ENCODE peak calls at places on chromosomes 11 and 22, in ten cellular contexts. S is A549, K is uterus, F is right lobe of liver, Z is esophagus squamous epithelium, Q is adrenal gland, N is heart left ventricle, G is H1, B is IMR-90, A is ovary. V is an unnamed sample. For H3K4me1, the result is how much of the 10 kb centered on the place peaks cover.

GRCh38 chr11:24574461-24574860 is 77.6 kb downstream of the LUZP2 start:
- DNase-seq in B (peak), N (no peak), A (no peak), F (no peak), K (no peak), Z (no peak), S (no peak), Q (no peak), G (no peak), V (no peak)

GRCh38 chr11:29025001-29025400 is 916.8 kb downstream of the METTL15 start:
- DNase-seq in B (peak), Q (no peak), G (no peak), F (no peak), S (no peak), K (no peak), A (no peak), Z (no peak), N (no peak), V (no peak)

GRCh38 chr11:124740277-124740882 is 638 bp downstream of the NRGN start:
- DNase-seq in A (no peak), G (no peak), Z (no peak), K (no peak), S (peak), Q (no peak), B (no peak), N (peak), F (no peak), V (no peak)

GRCh38 chr11:101061606-101062005 is 68.0 kb downstream of the PGR start:
- DNase-seq in K (no peak), Z (no peak), Q (no peak), F (no peak), A (no peak), G (no peak), B (peak), N (no peak), S (no peak), V (no peak)

GRCh38 chr11:124832571-124832970 is 32.4 kb upstream of the MSANTD2 start:
- DNase-seq in S (no peak), G (no peak), A (no peak), N (no peak), Z (no peak), B (no peak), K (no peak), Q (no peak), F (no peak), V (no peak)

GRCh38 chr11:133414503-133414902 is 117.8 kb downstream of the OPCML start:
- DNase-seq in Z (no peak), A (no peak), F (no peak), G (no peak), Q (no peak), B (no peak), N (no peak), K (no peak), S (no peak), V (no peak)

GRCh38 chr11:6481924-6482275 is 599 bp downstream of the TIMM10B start:
- DNase-seq in G (no peak), Q (no peak), S (no peak), B (no peak), N (no peak), A (no peak), F (no peak), K (no peak), Z (no peak), V (no peak)

GRCh38 chr11:59247535-59248227 is 35.0 kb upstream of the MPEG1 start:
- DNase-seq in Q (peak), G (no peak), F (no peak), S (peak), N (peak), Z (no peak), K (no peak), B (peak), A (no peak), V (no peak)

GRCh38 chr11:19867064-19867463 is 154.4 kb downstream of the NAV2 start:
- DNase-seq in F (no peak), G (no peak), S (no peak), B (no peak), Q (no peak), A (no peak), K (no peak), N (no peak), Z (no peak), V (no peak)

GRCh38 chr11:133726576-133726975 is 118.7 kb downstream of the SPATA19 start:
- DNase-seq in A (no peak), N (no peak), G (no peak), B (no peak), Q (no peak), F (no peak), K (no peak), Z (no peak), S (no peak), V (no peak)

GRCh38 chr11:112364962-112365481 is 104.4 kb upstream of the PLET1 start:
- DNase-seq in K (peak), B (peak), N (no peak), G (no peak), F (no peak), Z (no peak), Q (no peak), S (peak), A (peak), V (no peak)

GRCh38 chr11:108654994-108655631 is 9.8 kb upstream of the DDX10 start:
- DNase-seq in K (peak), Z (no peak), Q (peak), S (peak), A (no peak), B (peak), F (peak), N (no peak), G (no peak), V (peak)

GRCh38 chr11:19071255-19071654 is 10.7 kb upstream of the MRGPRX2 start:
- DNase-seq in Z (no peak), G (peak), A (peak), N (peak), F (peak), B (peak), Q (peak), K (peak), S (peak), V (peak)

GRCh38 chr11:67563354-67564114 is 20.1 kb upstream of the GSTP1 start:
- DNase-seq in N (peak), S (peak), K (peak), F (peak), G (no peak), B (peak), A (peak), Z (no peak), Q (peak), V (peak)

GRCh38 chr22:42074153-42074750 is at the start of gene PHETA2:
- DNase-seq in G (no peak), Z (no peak), B (peak), N (peak), K (peak), Q (no peak), S (no peak), A (peak), F (peak), V (peak)

GRCh38 chr11:34855021-34855753 is 61.0 kb downstream of the APIP start:
- DNase-seq in Q (no peak), S (peak), F (no peak), K (no peak), N (no peak), G (no peak), A (no peak), Z (no peak), B (no peak), V (peak)

GRCh38 chr11:121459413-121460041 is 6.8 kb upstream of the SORL1-AS1 start:
- DNase-seq in G (no peak), N (no peak), A (no peak), F (peak), Z (no peak), K (no peak), Q (no peak), B (no peak), S (no peak), V (no peak)

GRCh38 chr11:67119577-67120391 is 721 bp downstream of the KDM2A start:
- DNase-seq in G (no peak), Q (peak), Z (no peak), N (peak), A (peak), F (peak), S (peak), B (no peak), K (peak), V (no peak)

GRCh38 chr11:126790550-126790981 is 210.0 kb downstream of the KIRREL3 start:
- DNase-seq in F (no peak), B (peak), A (no peak), S (peak), Z (no peak), K (no peak), N (no peak), Q (no peak), G (peak), V (no peak)

GRCh38 chr11:120097721-120098385 is 40.1 kb downstream of the TRIM29 start:
- DNase-seq in G (no peak), B (no peak), Z (no peak), S (no peak), N (no peak), K (no peak), A (no peak), F (no peak), Q (no peak), V (no peak)

GRCh38 chr11:70637949-70638598 is 239.7 kb downstream of the CTTN start:
- DNase-seq in F (no peak), Q (no peak), Z (no peak), N (no peak), S (no peak), A (no peak), G (no peak), K (no peak), B (no peak), V (no peak)

GRCh38 chr22:49983148-49984042 is 22.8 kb downstream of the PIM3 start:
- DNase-seq in Q (no peak), Z (no peak), B (no peak), N (peak), A (peak), G (no peak), K (peak), F (no peak), S (no peak), V (no peak)

GRCh38 chr22:37183432-37184379 is 4.3 kb downstream of the C1QTNF6 start:
- DNase-seq in B (no peak), A (no peak), S (no peak), Q (no peak), F (no peak), N (no peak), G (no peak), Z (no peak), K (no peak), V (no peak)

GRCh38 chr11:111327908-111328624 is 29.7 kb downstream of the POU2AF3 start:
- DNase-seq in S (no peak), G (no peak), F (peak), K (no peak), B (no peak), Q (peak), N (peak), Z (no peak), A (no peak), V (peak)

GRCh38 chr11:85096939-85097338 is 530.2 kb downstream of the DLG2 start:
- DNase-seq in N (no peak), K (no peak), S (no peak), F (no peak), G (no peak), B (no peak), Q (no peak), A (no peak), Z (no peak), V (no peak)

GRCh38 chr11:105524286-105524685 is 85.6 kb upstream of the GRIA4 start:
- DNase-seq in G (no peak), B (no peak), K (no peak), F (no peak), S (no peak), Z (no peak), Q (no peak), A (no peak), N (no peak), V (no peak)

GRCh38 chr11:64932324-64932723 is 3.4 kb downstream of the GPHA2 start:
- DNase-seq in K (no peak), Z (no peak), A (no peak), B (no peak), Q (no peak), N (no peak), G (no peak), S (no peak), F (no peak), V (no peak)

GRCh38 chr22:44520695-44521094 is 22.7 kb upstream of the RTL6 start:
- DNase-seq in G (no peak), Q (no peak), F (no peak), A (no peak), N (no peak), K (no peak), B (peak), S (no peak), Z (no peak), V (no peak)

DNA sequence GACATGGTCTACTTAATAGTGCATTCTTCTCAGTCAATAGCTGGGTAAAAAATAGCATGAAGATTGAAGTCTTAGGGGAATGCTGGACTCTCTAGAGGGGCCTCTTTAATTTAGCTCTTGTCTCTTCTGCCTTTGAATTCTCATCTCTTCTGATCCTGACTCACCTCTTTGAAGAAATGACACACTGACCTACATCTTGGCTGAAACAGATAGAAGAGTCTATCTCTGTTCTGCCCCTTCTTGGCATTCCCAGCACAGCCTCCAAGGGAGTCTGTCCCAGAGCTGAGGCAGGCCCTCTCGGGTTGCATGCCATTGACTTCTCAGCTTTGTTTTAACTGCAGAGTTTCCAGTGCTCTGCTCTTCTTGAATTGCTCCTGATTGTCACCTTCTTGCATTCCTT is 55.7 kb downstream of the PTPRJ start:
- DNase-seq in N (no peak), B (peak), Q (no peak), Z (no peak), K (no peak), S (no peak), A (no peak), F (no peak), G (no peak), V (no peak)
- H3K4me1 ChIP-seq in N (under half), B (under half), Q (under half), Z (under half), K (under half), S (half or more), A (under half), F (under half), G (under half), V (half or more)

GRCh38 chr11:118813551-118813950 is 22.6 kb upstream of the DDX6 start:
- DNase-seq in Z (no peak), S (no peak), A (no peak), G (no peak), Q (no peak), K (no peak), N (no peak), B (no peak), F (no peak), V (no peak)
- TF ChIP-seq POLR2A in Z (no peak), S (no peak), A (no peak), G (no peak), Q (no peak), K (no peak), N (no peak), B (no peak), F (no peak), V (no peak)

GRCh38 chr11:5226732-5227327 is at the start of gene HBB:
- DNase-seq in N (no peak), A (no peak), B (no peak), S (no peak), F (no peak), G (no peak), Z (no peak), K (no peak), Q (no peak), V (no peak)

GRCh38 chr11:5233268-5233667 is 1.0 kb downstream of the HBD start:
- DNase-seq in K (no peak), N (no peak), G (no peak), S (no peak), A (no peak), Q (no peak), Z (no peak), F (no peak), B (no peak), V (no peak)

GRCh38 chr11:5228124-5228523 is 1.3 kb upstream of the HBB start:
- DNase-seq in B (no peak), A (no peak), K (no peak), Z (no peak), Q (no peak), G (no peak), S (no peak), F (no peak), N (no peak), V (no peak)

GRCh38 chr11:5232150-5232549 is 2.1 kb downstream of the HBD start:
- DNase-seq in G (no peak), S (no peak), F (no peak), B (no peak), A (no peak), Z (no peak), K (no peak), Q (no peak), N (no peak), V (no peak)

DNA sequence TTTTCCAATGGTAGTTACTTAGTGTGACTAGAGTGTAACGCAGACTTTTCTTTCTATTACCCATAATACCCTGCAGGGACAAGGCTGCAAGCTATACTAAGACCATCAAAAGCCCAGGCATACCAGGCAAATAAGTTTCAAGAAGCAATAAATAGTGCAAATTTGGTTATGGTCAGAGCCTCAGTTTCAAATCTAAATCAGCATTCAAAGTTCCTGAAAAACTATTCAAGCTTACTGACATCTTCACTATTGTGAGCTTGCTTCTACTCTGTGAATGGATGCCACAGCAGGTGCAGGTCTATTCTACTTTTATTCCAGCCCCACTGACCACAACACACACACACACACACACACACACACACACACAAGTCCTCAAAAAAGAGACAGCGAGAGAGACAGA is 2.5 kb upstream of the HBB start:
- DNase-seq in Q (no peak), A (no peak), S (no peak), N (no peak), B (no peak), G (no peak), F (no peak), Z (no peak), K (no peak), V (no peak)
- H3K4me1 ChIP-seq in Q (under half), A (under half), S (under half), N (under half), B (under half), G (under half), F (under half), Z (under half), K (under half), V (under half)

GRCh38 chr11:114137838-114138237 is 78.3 kb downstream of the ZBTB16 start:
- DNase-seq in G (no peak), F (no peak), A (no peak), B (no peak), K (no peak), Q (no peak), N (no peak), S (no peak), Z (no peak), V (no peak)
- TF ChIP-seq POLR2A in G (no peak), F (no peak), A (no peak), B (no peak), K (no peak), Q (no peak), N (no peak), S (no peak), Z (no peak), V (no peak)

GRCh38 chr11:2368178-2368850 is 8.8 kb upstream of the CD81 start:
- DNase-seq in S (no peak), Z (no peak), F (no peak), Q (no peak), N (no peak), B (no peak), A (no peak), K (no peak), G (no peak), V (no peak)
- H3K4me1 ChIP-seq in S (under half), Z (under half), F (under half), Q (under half), N (under half), B (under half), A (under half), K (under half), G (under half), V (under half)

GRCh38 chr11:9460322-9461067 is at the start of gene ZNF143:
- DNase-seq in G (peak), S (peak), N (peak), A (peak), B (peak), K (peak), F (peak), Z (peak), Q (peak), V (peak)
- TF ChIP-seq POLR2A in G (no peak), S (peak), N (peak), A (peak), B (no peak), K (peak), F (peak), Z (peak), Q (peak), V (peak)

GRCh38 chr11:98137437-98137836 is 883.3 kb upstream of the CNTN5 start:
- DNase-seq in A (no peak), Z (no peak), F (no peak), S (no peak), Q (no peak), N (no peak), K (no peak), B (no peak), G (no peak), V (no peak)

DNA sequence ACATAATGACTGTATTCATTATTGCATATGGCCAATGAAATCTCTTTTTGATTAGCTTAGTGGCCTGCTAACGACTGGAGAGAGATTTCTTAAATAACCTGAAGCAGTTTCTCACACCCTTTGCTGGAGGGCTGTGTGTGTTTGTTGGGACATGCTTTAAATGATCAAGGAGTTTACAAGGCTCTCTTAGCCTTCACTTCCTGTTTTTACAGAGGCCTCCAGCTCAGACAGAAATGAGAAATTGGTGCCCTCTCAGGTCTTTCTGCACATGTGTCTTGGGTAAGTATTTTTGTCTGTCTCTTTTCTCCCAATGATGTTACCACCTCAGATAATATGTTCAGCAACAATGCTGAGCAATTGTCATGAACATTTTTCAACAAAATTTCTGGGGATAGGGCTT is 884.4 kb upstream of the CNTN5 start:
- DNase-seq in F (no peak), B (no peak), A (no peak), G (no peak), N (no peak), S (no peak), K (no peak), Q (no peak), Z (no peak), V (no peak)
- H3K4me1 ChIP-seq in F (under half), B (under half), A (under half), G (under half), N (under half), S (under half), K (under half), Q (under half), Z (under half), V (under half)

GRCh38 chr22:29300807-29301601 is 5.4 kb upstream of the GAS2L1 start:
- DNase-seq in S (no peak), B (no peak), K (no peak), Q (no peak), Z (no peak), N (no peak), F (peak), G (no peak), A (no peak), V (no peak)
- TF ChIP-seq POLR2A in S (no peak), B (peak), K (no peak), Q (no peak), Z (no peak), N (no peak), F (no peak), G (no peak), A (no peak), V (no peak)

GRCh38 chr11:117820071-117820470 is 4.5 kb downstream of the FXYD2 start:
- DNase-seq in Z (no peak), S (no peak), A (no peak), Q (no peak), B (no peak), K (no peak), F (no peak), G (no peak), N (no peak), V (no peak)
- H3K4me1 ChIP-seq in Z (under half), S (under half), A (under half), Q (under half), B (under half), K (under half), F (under half), G (under half), N (under half), V (half or more)

V was measured in stomach.